ENCODE peak calls at places on chromosomes 13 and 19, in six cellular contexts. One of them, this sample, is unnamed.

GRCh38 chr19:17125052-17125727 is 49.6 kb downstream of the MYO9B start:
- DNase-seq in Calu3: no peak
- DNase-seq in fibroblast of lung: peak
- DNase-seq in Caco-2: no peak
- DNase-seq in GM20000: peak
- DNase-seq in pancreas: no peak
- DNase-seq in this sample: peak

GRCh38 chr19:46878613-46879375 is 18.0 kb downstream of the ARHGAP35 start:
- DNase-seq in Calu3: no peak
- DNase-seq in fibroblast of lung: peak
- DNase-seq in Caco-2: no peak
- DNase-seq in GM20000: no peak
- DNase-seq in pancreas: no peak
- DNase-seq in this sample: peak

GRCh38 chr13:27696731-27697130 is 75.0 kb downstream of the POLR1D start:
- DNase-seq in Calu3: no peak
- DNase-seq in fibroblast of lung: no peak
- DNase-seq in Caco-2: no peak
- DNase-seq in GM20000: no peak
- DNase-seq in pancreas: no peak
- DNase-seq in this sample: no peak

GRCh38 chr13:79966502-79966901 is 374.4 kb downstream of the SPRY2 start:
- DNase-seq in Calu3: no peak
- DNase-seq in fibroblast of lung: no peak
- DNase-seq in Caco-2: no peak
- DNase-seq in GM20000: no peak
- DNase-seq in pancreas: no peak
- DNase-seq in this sample: no peak

GRCh38 chr13:30832845-30833332 is 73.2 kb upstream of the MEDAG start:
- DNase-seq in Calu3: peak
- DNase-seq in fibroblast of lung: peak
- DNase-seq in Caco-2: peak
- DNase-seq in GM20000: no peak
- DNase-seq in pancreas: peak
- DNase-seq in this sample: peak

GRCh38 chr13:24080134-24080533 is 80.4 kb upstream of the SPATA13 start:
- DNase-seq in Calu3: no peak
- DNase-seq in fibroblast of lung: no peak
- DNase-seq in Caco-2: no peak
- DNase-seq in GM20000: no peak
- DNase-seq in pancreas: no peak
- DNase-seq in this sample: no peak

GRCh38 chr19:7916137-7916907 is 1.7 kb downstream of the TGFBR3L start:
- DNase-seq in Calu3: peak
- DNase-seq in fibroblast of lung: no peak
- DNase-seq in Caco-2: peak
- DNase-seq in GM20000: peak
- DNase-seq in pancreas: no peak
- DNase-seq in this sample: no peak

GRCh38 chr13:95385808-95386207 is 84.6 kb upstream of the ABCC4 start:
- DNase-seq in Calu3: no peak
- DNase-seq in fibroblast of lung: no peak
- DNase-seq in Caco-2: no peak
- DNase-seq in GM20000: no peak
- DNase-seq in pancreas: no peak
- DNase-seq in this sample: peak

GRCh38 chr19:4322942-4323665 is 15.5 kb downstream of the STAP2 start:
- DNase-seq in Calu3: no peak
- DNase-seq in fibroblast of lung: no peak
- DNase-seq in Caco-2: no peak
- DNase-seq in GM20000: no peak
- DNase-seq in pancreas: no peak
- DNase-seq in this sample: no peak

GRCh38 chr13:22278336-22278929 is 607.6 kb downstream of the FGF9 start:
- DNase-seq in Calu3: peak
- DNase-seq in fibroblast of lung: no peak
- DNase-seq in Caco-2: peak
- DNase-seq in GM20000: peak
- DNase-seq in pancreas: peak
- DNase-seq in this sample: peak

GRCh38 chr19:53102701-53103140 is 501 bp downstream of the ZNF160 start:
- DNase-seq in Calu3: peak
- DNase-seq in fibroblast of lung: peak
- DNase-seq in Caco-2: peak
- DNase-seq in GM20000: peak
- DNase-seq in pancreas: peak
- DNase-seq in this sample: peak

GRCh38 chr19:38003427-38004099 is 96.6 kb downstream of the SIPA1L3 start:
- DNase-seq in Calu3: peak
- DNase-seq in fibroblast of lung: peak
- DNase-seq in Caco-2: no peak
- DNase-seq in GM20000: no peak
- DNase-seq in pancreas: peak
- DNase-seq in this sample: peak

GRCh38 chr13:113186061-113186900 is 22.2 kb downstream of the PCID2 start:
- DNase-seq in Calu3: no peak
- DNase-seq in fibroblast of lung: peak
- DNase-seq in Caco-2: no peak
- DNase-seq in GM20000: peak
- DNase-seq in pancreas: no peak
- DNase-seq in this sample: no peak

GRCh38 chr19:58558066-58558622 is at the start of gene UBE2M:
- DNase-seq in Calu3: no peak
- DNase-seq in fibroblast of lung: peak
- DNase-seq in Caco-2: peak
- DNase-seq in GM20000: no peak
- DNase-seq in pancreas: peak
- DNase-seq in this sample: peak

GRCh38 chr19:15991602-15992001 is 42.8 kb downstream of the OR10H4 start:
- DNase-seq in Calu3: no peak
- DNase-seq in fibroblast of lung: no peak
- DNase-seq in Caco-2: no peak
- DNase-seq in GM20000: no peak
- DNase-seq in pancreas: no peak
- DNase-seq in this sample: no peak

GRCh38 chr13:25440081-25440480 is 68.3 kb downstream of the ATP8A2 start:
- DNase-seq in Calu3: no peak
- DNase-seq in fibroblast of lung: no peak
- DNase-seq in Caco-2: no peak
- DNase-seq in GM20000: no peak
- DNase-seq in pancreas: no peak
- DNase-seq in this sample: no peak

GRCh38 chr19:37564624-37565369 is 29.8 kb downstream of the ZNF571 start:
- DNase-seq in Calu3: no peak
- DNase-seq in fibroblast of lung: no peak
- DNase-seq in Caco-2: no peak
- DNase-seq in GM20000: no peak
- DNase-seq in pancreas: no peak
- DNase-seq in this sample: no peak

GRCh38 chr13:80630685-80631121 is 289.8 kb upstream of the SPRY2 start:
- DNase-seq in Calu3: no peak
- DNase-seq in fibroblast of lung: peak
- DNase-seq in Caco-2: no peak
- DNase-seq in GM20000: no peak
- DNase-seq in pancreas: no peak
- DNase-seq in this sample: peak

DNA sequence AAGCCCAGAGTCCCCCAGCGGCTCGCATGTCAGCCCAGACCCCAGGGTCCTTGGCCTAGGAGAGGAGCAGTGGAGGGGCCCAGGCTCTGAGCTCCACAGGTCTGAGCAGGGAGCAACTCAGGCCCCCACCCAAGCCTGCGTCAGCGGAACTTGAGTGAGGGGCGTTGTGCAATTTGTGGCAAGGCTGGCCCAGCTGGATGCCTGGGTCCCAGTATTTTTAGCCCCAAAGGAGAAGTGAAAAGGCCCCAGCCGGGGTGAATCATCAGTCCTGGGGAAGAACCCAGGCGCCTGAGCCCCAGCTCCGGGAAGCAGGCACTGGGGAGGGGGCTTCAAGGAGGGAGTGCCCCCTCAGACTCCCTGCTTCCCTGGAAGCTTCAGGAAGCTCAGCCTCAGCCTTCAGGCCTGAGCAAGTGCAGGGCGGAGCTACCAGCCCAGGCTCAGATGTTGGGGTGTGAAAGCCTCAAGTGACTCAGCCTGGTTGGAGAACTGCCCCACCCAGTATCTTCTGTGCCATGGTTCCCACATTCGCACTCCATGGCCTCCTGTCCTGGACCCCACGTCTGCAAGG is 7.2 kb downstream of the MED29 start:
- DNase-seq in Calu3: peak
- DNase-seq in fibroblast of lung: peak
- DNase-seq in Caco-2: peak
- DNase-seq in GM20000: no peak
- DNase-seq in pancreas: no peak
- DNase-seq in this sample: peak
- TF ChIP-seq CTCF in Calu3: no peak
- TF ChIP-seq CTCF in fibroblast of lung: no peak
- TF ChIP-seq CTCF in Caco-2: no peak
- TF ChIP-seq CTCF in GM20000: no peak
- TF ChIP-seq CTCF in pancreas: no peak
- TF ChIP-seq CTCF in this sample: no peak

DNA sequence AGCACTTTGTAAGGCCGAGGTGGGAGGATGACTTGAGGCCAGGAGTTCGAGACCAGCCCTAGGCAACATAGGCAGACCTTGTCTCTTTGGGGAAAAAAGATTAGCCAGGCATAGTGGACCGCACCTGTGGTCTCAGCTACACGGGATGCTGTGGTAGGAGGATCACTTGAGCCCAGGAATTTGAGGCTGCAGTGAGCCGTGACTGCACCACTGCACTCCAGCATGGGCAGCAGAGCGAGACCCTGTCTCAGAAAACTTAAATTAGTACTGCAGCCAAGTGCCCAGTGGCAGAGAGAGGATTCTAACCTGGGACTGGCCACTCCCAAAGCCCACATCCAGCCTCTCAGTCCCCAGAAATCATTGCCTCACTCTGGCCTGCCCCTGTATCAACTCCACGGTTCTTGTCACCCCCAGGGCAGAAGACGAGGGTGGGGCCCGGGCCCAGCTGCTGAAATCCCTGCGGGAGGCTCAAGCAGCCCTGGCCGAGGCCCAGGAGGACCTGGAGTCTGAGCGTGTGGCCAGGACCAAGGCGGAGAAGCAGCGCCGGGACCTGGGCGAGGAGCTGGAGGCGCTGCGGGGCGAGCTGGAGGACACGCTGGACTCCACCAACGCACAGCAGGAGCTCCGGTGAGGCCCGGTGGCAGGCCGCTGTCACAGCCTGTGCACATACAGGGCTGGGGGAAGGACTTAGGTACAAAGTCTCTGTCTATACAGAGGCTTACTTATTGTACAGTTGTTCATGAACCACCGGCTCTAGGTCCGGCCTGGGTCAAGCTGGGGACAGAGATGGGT is 53.4 kb downstream of the KCNC3 start:
- DNase-seq in Calu3: no peak
- DNase-seq in fibroblast of lung: no peak
- DNase-seq in Caco-2: no peak
- DNase-seq in GM20000: no peak
- DNase-seq in pancreas: no peak
- DNase-seq in this sample: no peak
- TF ChIP-seq CTCF in Calu3: no peak
- TF ChIP-seq CTCF in fibroblast of lung: no peak
- TF ChIP-seq CTCF in Caco-2: no peak
- TF ChIP-seq CTCF in GM20000: no peak
- TF ChIP-seq CTCF in pancreas: no peak
- TF ChIP-seq CTCF in this sample: no peak

DNA sequence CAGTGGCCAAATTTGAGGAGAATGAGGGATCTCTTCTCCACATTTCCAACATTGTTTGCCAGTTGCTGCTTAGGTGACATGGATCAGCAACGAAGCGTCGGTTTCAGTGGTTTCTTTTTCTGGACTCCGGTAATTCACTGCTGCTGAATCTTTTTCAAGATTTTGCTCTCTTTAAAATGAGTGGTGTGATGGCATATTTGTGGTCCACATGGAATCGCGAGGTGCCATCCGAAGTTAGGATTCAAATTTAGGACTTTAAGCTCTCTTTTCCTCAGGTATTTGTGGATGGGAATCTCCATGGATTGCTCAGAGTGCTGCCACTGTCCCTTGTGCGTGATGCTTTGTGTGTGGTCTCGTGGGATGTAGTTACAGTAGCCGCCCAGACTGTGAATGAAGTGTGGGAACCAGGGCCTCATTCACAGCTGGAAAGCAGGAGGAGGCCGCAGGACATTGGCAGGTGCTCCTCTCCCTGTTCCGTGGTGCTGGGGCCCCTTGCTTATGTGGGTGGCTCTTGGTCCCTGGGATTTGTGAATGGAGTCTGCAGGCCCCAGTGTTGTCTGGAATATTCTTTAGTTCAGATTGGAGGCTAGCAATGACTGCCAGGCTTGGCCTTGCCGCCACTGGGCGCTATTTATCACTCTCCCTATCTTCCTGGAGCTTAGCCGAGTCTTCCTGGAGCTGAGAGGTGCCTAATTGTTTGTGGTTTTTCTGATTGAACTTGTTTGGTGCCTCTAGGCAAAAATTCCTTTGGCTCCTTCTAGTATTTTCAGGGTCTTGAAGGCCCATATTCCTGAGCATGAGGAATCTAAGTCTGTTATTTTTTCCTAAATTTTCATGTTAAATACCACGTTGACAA is 1.5 kb downstream of the ILF3 start:
- DNase-seq in Calu3: peak
- DNase-seq in fibroblast of lung: peak
- DNase-seq in Caco-2: no peak
- DNase-seq in GM20000: no peak
- DNase-seq in pancreas: peak
- DNase-seq in this sample: peak
- TF ChIP-seq CTCF in Calu3: no peak
- TF ChIP-seq CTCF in fibroblast of lung: peak
- TF ChIP-seq CTCF in Caco-2: no peak
- TF ChIP-seq CTCF in GM20000: no peak
- TF ChIP-seq CTCF in pancreas: no peak
- TF ChIP-seq CTCF in this sample: peak

DNA sequence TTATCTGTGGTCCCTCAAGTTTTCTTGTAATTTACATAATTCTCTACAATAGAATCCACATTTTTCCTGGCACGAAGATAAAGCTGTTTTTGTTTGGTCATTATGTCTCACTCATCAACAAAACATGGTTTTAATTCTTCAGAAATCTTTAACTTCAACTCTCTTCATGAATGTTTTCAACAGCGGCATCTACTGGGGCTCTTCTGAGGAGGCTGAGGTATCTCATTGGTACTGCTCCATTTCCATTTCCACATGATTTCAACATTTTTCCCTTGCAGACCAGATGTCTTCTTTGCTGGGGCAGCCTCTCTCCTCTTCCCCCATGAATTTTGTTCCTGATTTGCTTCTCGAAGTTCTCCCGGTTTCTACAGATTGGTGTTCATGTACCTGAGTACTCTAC is 5.8 kb upstream of the KBTBD7 start:
- DNase-seq in Calu3: no peak
- DNase-seq in fibroblast of lung: no peak
- DNase-seq in Caco-2: no peak
- DNase-seq in GM20000: no peak
- DNase-seq in pancreas: no peak
- DNase-seq in this sample: no peak
- TF ChIP-seq CTCF in Calu3: no peak
- TF ChIP-seq CTCF in fibroblast of lung: no peak
- TF ChIP-seq CTCF in Caco-2: no peak
- TF ChIP-seq CTCF in GM20000: no peak
- TF ChIP-seq CTCF in pancreas: no peak
- TF ChIP-seq CTCF in this sample: no peak

GRCh38 chr19:39502640-39503417 is 4.1 kb downstream of the DLL3 start:
- DNase-seq in Calu3: peak
- DNase-seq in fibroblast of lung: peak
- DNase-seq in Caco-2: peak
- DNase-seq in GM20000: peak
- DNase-seq in pancreas: peak
- DNase-seq in this sample: peak
- TF ChIP-seq CTCF in Calu3: peak
- TF ChIP-seq CTCF in fibroblast of lung: peak
- TF ChIP-seq CTCF in Caco-2: peak
- TF ChIP-seq CTCF in GM20000: peak
- TF ChIP-seq CTCF in pancreas: peak
- TF ChIP-seq CTCF in this sample: peak

This sample was measured in choroid plexus epithelial cell.